ENCODE peak calls at places on chromosomes 13 and 19, in eight cellular contexts. G is left ventricle myocardium inferior; T is Peyer's patch; J is upper lobe of right lung; V is Caco-2; X is transverse colon; D is esophagus squamous epithelium; E is CD4-positive, CD25-positive, alpha-beta regulatory T cell. Y is an unnamed sample.

GRCh38 chr13:99431927-99432636 is 69.2 kb upstream of the TM9SF2 start:
- DNase-seq in G (no peak), T (no peak), J (no peak), V (no peak), X (no peak), D (no peak), E (no peak), Y (no peak)

GRCh38 chr19:14097532-14098151 is 7.1 kb upstream of the SAMD1 start:
- DNase-seq in G (no peak), T (no peak), J (no peak), V (no peak), X (no peak), D (no peak), E (no peak), Y (no peak)

GRCh38 chr13:48501705-48502104 is 31.2 kb downstream of the RCBTB2 start:
- DNase-seq in G (no peak), T (no peak), J (no peak), V (no peak), X (no peak), D (no peak), E (no peak), Y (no peak)

GRCh38 chr13:88622362-88622973 is 951.3 kb downstream of the SLITRK5 start:
- DNase-seq in G (no peak), T (no peak), J (no peak), V (no peak), X (no peak), D (no peak), E (no peak), Y (no peak)

GRCh38 chr13:50396001-50396400 is 380.8 kb downstream of the KCNRG start:
- DNase-seq in G (no peak), T (no peak), J (no peak), V (no peak), X (no peak), D (no peak), E (no peak), Y (no peak)

GRCh38 chr13:42116225-42116624 is 67.8 kb downstream of the DGKH start:
- DNase-seq in G (no peak), T (no peak), J (no peak), V (no peak), X (no peak), D (no peak), E (no peak), Y (no peak)

GRCh38 chr19:41310031-41310831 is at the start of gene CCDC97:
- DNase-seq in G (peak; percentile 88), T (peak; percentile 92), J (peak; percentile 95), V (peak; percentile 86), X (peak; percentile 90), D (no peak), E (peak; percentile 84), Y (peak; percentile 95)

GRCh38 chr19:1122972-1123363 is 19.2 kb downstream of the GPX4 start:
- DNase-seq in G (no peak), T (peak; percentile 83), J (peak; percentile 89), V (peak; percentile 81), X (peak; percentile 85), D (no peak), E (no peak), Y (peak; percentile 81)

GRCh38 chr19:54923276-54923675 is 17.3 kb downstream of the NCR1 start:
- DNase-seq in G (no peak), T (no peak), J (no peak), V (no peak), X (no peak), D (no peak), E (no peak), Y (no peak)

GRCh38 chr19:34155686-34156085 is 16.6 kb upstream of the LSM14A start:
- DNase-seq in G (no peak), T (no peak), J (no peak), V (no peak), X (no peak), D (no peak), E (no peak), Y (no peak)

GRCh38 chr13:80361883-80362327 is 21.0 kb upstream of the SPRY2 start:
- DNase-seq in G (no peak), T (no peak), J (no peak), V (peak; percentile 74), X (no peak), D (no peak), E (no peak), Y (no peak)

GRCh38 chr13:71624641-71625040 is 242.4 kb downstream of the DACH1 start:
- DNase-seq in G (no peak), T (no peak), J (no peak), V (no peak), X (no peak), D (no peak), E (no peak), Y (no peak)

GRCh38 chr13:94656766-94657165 is 55.1 kb downstream of the GPR180 start:
- DNase-seq in G (no peak), T (no peak), J (no peak), V (no peak), X (no peak), D (no peak), E (no peak), Y (no peak)

GRCh38 chr13:107976628-107977027 is 238.7 kb downstream of the LIG4 start:
- DNase-seq in G (no peak), T (no peak), J (no peak), V (no peak), X (no peak), D (no peak), E (no peak), Y (no peak)

GRCh38 chr13:107028751-107029150 is 460.8 kb upstream of the ARGLU1 start:
- DNase-seq in G (no peak), T (no peak), J (no peak), V (no peak), X (no peak), D (no peak), E (no peak), Y (no peak)

GRCh38 chr13:52695856-52696255 is 43.2 kb downstream of the SUGT1 start:
- DNase-seq in G (no peak), T (no peak), J (no peak), V (no peak), X (no peak), D (no peak), E (no peak), Y (no peak)

GRCh38 chr13:32837307-32837972 is 178.8 kb upstream of the KL start:
- DNase-seq in G (no peak), T (no peak), J (no peak), V (no peak), X (no peak), D (no peak), E (no peak), Y (no peak)

GRCh38 chr19:40596608-40597328 is 4.4 kb upstream of the LTBP4 start:
- DNase-seq in G (peak; percentile 64), T (peak; percentile 70), J (peak; percentile 86), V (peak; percentile 77), X (peak; percentile 56), D (no peak), E (no peak), Y (peak; percentile 81)

DNA sequence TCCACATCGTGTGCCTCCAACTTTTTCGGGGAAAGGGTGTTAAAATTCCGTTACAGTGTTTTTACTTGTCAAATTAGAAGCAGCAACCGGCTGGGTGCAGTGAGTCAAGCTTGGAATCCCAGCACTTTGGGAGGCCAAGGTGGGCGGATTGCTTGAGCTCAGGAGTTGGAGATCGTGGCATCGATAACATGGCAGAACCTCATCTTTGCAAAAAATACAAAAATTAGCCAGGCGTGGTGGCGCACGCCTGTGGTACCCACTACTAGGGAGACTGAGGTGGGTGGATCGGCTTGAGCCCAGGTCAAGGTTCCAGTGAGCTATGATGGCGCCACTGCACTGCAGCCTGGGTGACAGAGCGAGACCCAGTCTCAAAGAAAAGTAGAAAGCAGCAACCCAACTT is 1.1 kb upstream of the SLC35E1 start:
- DNase-seq in G (no peak), T (no peak), J (no peak), V (no peak), X (no peak), D (no peak), E (no peak), Y (no peak)
- H3K4me1 ChIP-seq in G (peaks cover 61% of the 10 kb centered on the region), T (peaks cover 24% of the 10 kb centered on the region), J (peaks cover 36% of the 10 kb centered on the region), V (peaks cover 13% of the 10 kb centered on the region), X (peaks cover 26% of the 10 kb centered on the region), D (peaks cover 15% of the 10 kb centered on the region), E (peaks cover 43% of the 10 kb centered on the region), Y (peaks cover 8% of the 10 kb centered on the region)

GRCh38 chr19:10753305-10753704 is 35.4 kb downstream of the DNM2 start:
- DNase-seq in G (no peak), T (no peak), J (no peak), V (no peak), X (no peak), D (no peak), E (no peak), Y (no peak)

GRCh38 chr19:10752913-10753285 is 35.0 kb downstream of the DNM2 start:
- DNase-seq in G (no peak), T (no peak), J (no peak), V (no peak), X (no peak), D (no peak), E (no peak), Y (no peak)

GRCh38 chr19:10756791-10757190 is 38.9 kb downstream of the DNM2 start:
- DNase-seq in G (no peak), T (no peak), J (no peak), V (no peak), X (no peak), D (no peak), E (no peak), Y (no peak)

GRCh38 chr19:10758978-10759377 is 41.1 kb downstream of the DNM2 start:
- DNase-seq in G (no peak), T (no peak), J (no peak), V (no peak), X (no peak), D (no peak), E (no peak), Y (peak; percentile 15)

GRCh38 chr19:10756371-10756770 is 38.5 kb downstream of the DNM2 start:
- DNase-seq in G (no peak), T (no peak), J (no peak), V (no peak), X (no peak), D (no peak), E (no peak), Y (no peak)
- H3K4me1 ChIP-seq in G (peaks cover 92% of the 10 kb centered on the region), T (peaks cover 15% of the 10 kb centered on the region), J (peaks cover 45% of the 10 kb centered on the region), V (no peaks in the 10 kb centered on the region), X (peaks cover 38% of the 10 kb centered on the region), D (peaks cover 8% of the 10 kb centered on the region), E (peaks cover 65% of the 10 kb centered on the region), Y (peaks cover 4% of the 10 kb centered on the region)

GRCh38 chr19:10005632-10006334 is 4.5 kb downstream of the COL5A3 start:
- DNase-seq in G (no peak), T (no peak), J (no peak), V (no peak), X (no peak), D (no peak), E (no peak), Y (peak; percentile 66)
- H3K4me1 ChIP-seq in G (peaks cover 63% of the 10 kb centered on the region), T (peaks cover 2% of the 10 kb centered on the region), J (peaks cover 3% of the 10 kb centered on the region), V (peaks cover 4% of the 10 kb centered on the region), X (peaks cover 13% of the 10 kb centered on the region), D (peaks cover 20% of the 10 kb centered on the region), E (peaks cover 3% of the 10 kb centered on the region), Y (no peaks in the 10 kb centered on the region)

DNA sequence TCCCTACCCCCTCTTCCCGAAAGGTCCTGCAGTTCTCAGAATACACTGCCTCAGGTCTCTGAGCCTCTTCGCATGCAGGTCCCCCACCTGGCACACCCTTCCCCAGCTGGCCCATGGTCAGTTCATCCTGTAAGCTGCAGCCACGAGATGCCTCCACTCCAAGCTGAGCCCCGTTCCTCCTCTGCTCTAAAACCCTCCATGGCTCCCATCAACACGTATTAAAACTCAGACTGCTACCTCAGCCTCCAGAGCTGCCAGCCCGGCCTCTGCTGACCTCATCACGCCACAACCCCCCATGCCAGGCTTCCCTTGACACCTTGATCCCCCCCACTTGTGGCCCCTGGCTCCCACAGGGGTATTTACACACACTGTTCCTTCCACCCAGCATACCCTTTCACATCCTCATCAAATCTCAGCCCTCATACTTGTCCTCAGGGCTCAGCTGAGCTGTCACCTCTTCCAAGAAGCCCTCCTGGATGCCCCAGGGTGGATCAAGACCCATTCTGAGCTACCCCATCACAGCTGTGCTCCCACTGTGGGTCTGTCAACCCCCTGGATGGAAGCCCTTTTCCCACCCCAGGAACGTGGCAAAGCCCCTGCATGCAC is 48.9 kb downstream of the PTPRS start:
- DNase-seq in G (no peak), T (no peak), J (no peak), V (no peak), X (no peak), D (no peak), E (no peak), Y (peak; percentile 43)
- H3K4me1 ChIP-seq in G (peaks cover 67% of the 10 kb centered on the region), T (peaks cover 15% of the 10 kb centered on the region), J (peaks cover 14% of the 10 kb centered on the region), V (no peaks in the 10 kb centered on the region), X (peaks cover 21% of the 10 kb centered on the region), D (peaks cover 22% of the 10 kb centered on the region), E (peaks cover 17% of the 10 kb centered on the region), Y (no peaks in the 10 kb centered on the region)